ENCODE peak calls at places on chromosome 7, in eight cellular contexts. M, G, R, A, P, Y, F and Q are unnamed samples. For H3K4me1, the result is how much of the 10 kb centered on the place peaks cover.

GRCh38 chr7:38524786-38525185 is 106.4 kb downstream of the AMPH start:
- DNase-seq in G (no peak), R (no peak), M (no peak), P (no peak), F (no peak), Y (no peak), A (no peak), Q (no peak)

GRCh38 chr7:121181357-121181756 is 147.4 kb upstream of the WNT16 start:
- DNase-seq in M (no peak), F (no peak), G (no peak), A (no peak), Y (no peak), R (no peak), P (no peak), Q (no peak)

GRCh38 chr7:24685706-24686105 is 71.6 kb downstream of the GSDME start:
- DNase-seq in F (no peak), Y (no peak), G (no peak), R (no peak), P (no peak), M (no peak), A (no peak), Q (no peak)

GRCh38 chr7:129993275-129993674 is 40.5 kb upstream of the UBE2H start:
- DNase-seq in Y (no peak), P (peak), A (no peak), R (no peak), F (no peak), M (no peak), G (no peak), Q (no peak)

GRCh38 chr7:121076350-121077164 is 88.0 kb downstream of the CPED1 start:
- DNase-seq in M (no peak), A (no peak), P (peak), Y (no peak), R (no peak), G (no peak), F (no peak), Q (no peak)

GRCh38 chr7:120110169-120110568 is 162.8 kb upstream of the KCND2 start:
- DNase-seq in R (no peak), Y (no peak), M (no peak), F (no peak), G (no peak), A (no peak), P (no peak), Q (no peak)

GRCh38 chr7:66557214-66558200 is 71.2 kb upstream of the KCTD7 start:
- DNase-seq in Y (peak), M (peak), G (peak), R (peak), F (peak), P (peak), A (peak), Q (peak)

GRCh38 chr7:94228678-94229077 is 166.0 kb upstream of the COL1A2 start:
- DNase-seq in R (no peak), Y (no peak), G (no peak), A (no peak), M (no peak), F (no peak), P (no peak), Q (no peak)

GRCh38 chr7:24936121-24936824 is 43.7 kb downstream of the OSBPL3 start:
- DNase-seq in Y (no peak), F (no peak), P (no peak), A (no peak), M (no peak), R (no peak), G (no peak), Q (no peak)

GRCh38 chr7:122770943-122771342 is 68.2 kb upstream of the RNF148 start:
- DNase-seq in M (no peak), Y (no peak), P (no peak), A (no peak), G (no peak), R (no peak), F (no peak), Q (no peak)

GRCh38 chr7:98531717-98532116 is 85.4 kb upstream of the NPTX2 start:
- DNase-seq in Y (no peak), A (no peak), G (no peak), M (no peak), R (no peak), P (no peak), F (no peak), Q (no peak)

GRCh38 chr7:133703547-133703946 is 423.6 kb upstream of the LRGUK start:
- DNase-seq in M (no peak), Y (no peak), F (no peak), R (no peak), P (peak), A (no peak), G (no peak), Q (no peak)

GRCh38 chr7:88151119-88151790 is 68.6 kb downstream of the SRI start:
- DNase-seq in A (no peak), Y (no peak), P (no peak), G (no peak), R (peak), M (no peak), F (no peak), Q (no peak)

GRCh38 chr7:33534830-33535229 is 370.5 kb upstream of the BMPER start:
- DNase-seq in P (peak), F (peak), R (no peak), Y (no peak), M (no peak), A (no peak), G (no peak), Q (no peak)

GRCh38 chr7:147707926-147708325 is 882.6 kb upstream of the C7orf33 start:
- DNase-seq in Y (no peak), G (no peak), P (no peak), R (no peak), A (no peak), F (no peak), M (no peak), Q (no peak)

GRCh38 chr7:149278396-149278795 is 16.4 kb downstream of the ZNF783 start:
- DNase-seq in R (no peak), G (no peak), F (no peak), M (no peak), P (no peak), A (no peak), Y (no peak), Q (no peak)

GRCh38 chr7:101172005-101172853 is 6.9 kb upstream of the VGF start:
- DNase-seq in A (peak), Y (no peak), F (no peak), G (no peak), M (no peak), R (no peak), P (no peak), Q (peak)

GRCh38 chr7:101171442-101171837 is 6.1 kb upstream of the VGF start:
- DNase-seq in F (no peak), P (no peak), G (no peak), M (no peak), Y (no peak), R (no peak), A (peak), Q (no peak)

GRCh38 chr7:101173752-101174244 is 6.3 kb downstream of the NAT16 start:
- DNase-seq in R (no peak), Y (peak), G (no peak), A (peak), F (no peak), M (peak), P (peak), Q (peak)

GRCh38 chr7:101174322-101174854 is 5.7 kb downstream of the NAT16 start:
- DNase-seq in F (no peak), M (no peak), R (no peak), P (no peak), Y (no peak), A (peak), G (no peak), Q (no peak)

DNA sequence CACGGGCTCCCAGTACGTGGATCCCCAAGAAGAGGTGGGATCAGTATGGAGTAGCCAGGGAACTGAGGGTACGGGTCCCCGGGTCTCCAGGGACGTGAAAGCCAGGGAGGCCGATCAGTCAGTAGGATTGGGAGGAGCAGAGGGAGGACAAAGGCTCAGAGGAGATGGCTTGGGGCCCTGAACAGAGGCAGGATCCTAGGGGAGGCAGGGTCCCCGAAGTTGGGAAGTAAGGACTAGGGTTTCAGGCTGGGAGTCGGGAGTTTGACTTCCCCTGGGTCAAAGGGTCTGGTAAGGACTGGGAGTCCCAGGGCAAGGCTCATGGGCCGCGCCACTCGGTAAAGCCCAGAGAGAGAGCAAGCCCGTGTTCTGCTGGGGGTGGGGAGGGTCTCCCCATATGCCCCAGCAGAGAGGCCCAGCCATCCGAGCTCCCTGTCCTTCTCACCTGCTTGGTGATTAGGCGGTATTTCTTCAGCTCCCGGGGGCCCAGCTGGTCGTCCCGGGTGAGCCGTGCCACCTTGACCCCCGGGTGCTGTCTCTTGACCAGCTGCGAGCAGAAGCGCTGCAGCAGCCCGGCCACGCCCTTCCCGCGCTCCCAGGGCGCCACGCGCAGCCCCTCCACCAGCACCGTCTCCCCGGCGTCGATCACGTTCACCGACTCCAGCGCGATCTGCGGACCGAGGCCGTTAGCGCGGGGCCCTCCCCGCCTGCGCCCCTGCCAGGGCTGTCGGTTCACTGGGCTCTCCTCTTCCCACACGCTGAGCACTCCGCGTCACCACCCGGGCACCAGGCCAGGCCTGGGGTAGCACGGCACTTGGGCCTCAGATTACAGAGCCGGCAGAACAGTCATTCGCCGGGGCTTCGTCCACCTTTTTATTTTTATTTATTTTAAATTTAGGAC is 7.0 kb downstream of the NAT16 start:
- DNase-seq in P (peak), A (no peak), R (peak), Y (no peak), G (no peak), F (no peak), M (no peak), Q (no peak)
- H3K4me1 ChIP-seq in P (under half), A (under half), R (under half), Y (under half), G (under half), F (under half), M (under half), Q (half or more)

GRCh38 chr7:42931447-42931833 is 534 bp downstream of the PSMA2 start:
- DNase-seq in A (no peak), F (no peak), M (no peak), P (peak), R (no peak), G (no peak), Y (no peak), Q (peak)

GRCh38 chr7:42929449-42929848 is 2.5 kb downstream of the PSMA2 start:
- DNase-seq in R (no peak), P (no peak), A (no peak), Y (no peak), F (no peak), M (no peak), G (no peak), Q (no peak)

GRCh38 chr7:42928754-42929153 is 3.2 kb downstream of the PSMA2 start:
- DNase-seq in P (no peak), G (no peak), Y (no peak), M (no peak), R (no peak), F (no peak), A (no peak), Q (no peak)

GRCh38 chr7:42931834-42932651 is at the start of the genes MRPL32 and PSMA2:
- DNase-seq in A (peak), Y (peak), M (peak), G (peak), F (peak), P (peak), R (peak), Q (peak)

DNA sequence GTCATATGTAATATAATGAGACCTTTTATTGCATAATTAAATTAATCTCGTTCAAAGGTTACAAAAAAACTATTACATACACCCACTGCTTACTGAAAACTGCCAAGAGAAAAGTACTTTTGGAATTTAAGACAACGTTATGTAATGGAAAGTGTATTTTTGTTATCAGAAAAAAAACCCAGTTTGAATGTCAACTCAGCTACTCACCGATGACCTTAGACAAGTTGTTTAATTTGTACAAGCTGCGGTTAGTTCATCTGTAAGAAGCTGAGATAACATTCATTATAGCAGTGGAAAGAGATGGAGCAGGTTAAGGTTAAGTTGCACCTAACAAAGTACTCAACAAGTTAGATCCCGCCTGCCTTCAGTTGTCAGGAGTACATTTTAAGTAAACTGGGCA is 1.1 kb downstream of the PSMA2 start:
- DNase-seq in P (no peak), F (no peak), Y (no peak), M (no peak), G (no peak), A (no peak), R (no peak), Q (no peak)
- H3K4me1 ChIP-seq in P (under half), F (under half), Y (under half), M (half or more), G (half or more), A (under half), R (under half), Q (half or more)

DNA sequence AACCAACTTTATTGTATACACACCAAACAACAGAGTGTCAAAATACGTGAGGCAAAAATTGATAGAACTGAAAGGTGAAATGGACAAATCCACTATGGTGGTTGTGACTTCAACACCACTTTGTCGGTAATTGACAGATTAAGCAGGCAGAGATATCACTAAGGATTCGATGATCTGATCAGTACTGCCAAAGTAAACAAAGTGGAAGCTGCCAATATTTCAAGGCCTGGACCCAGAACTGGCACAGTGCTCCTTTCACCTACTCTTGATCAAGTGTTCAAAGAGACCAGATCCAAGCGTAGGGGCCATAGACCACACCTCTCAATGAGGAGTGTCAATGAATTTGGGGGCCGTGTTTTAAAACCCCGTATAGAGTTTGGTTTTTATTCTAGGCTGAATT is 167.0 kb downstream of the CDK14 start:
- DNase-seq in G (no peak), A (no peak), M (no peak), Y (no peak), R (no peak), F (no peak), P (no peak), Q (no peak)
- H3K4me1 ChIP-seq in G (under half), A (half or more), M (under half), Y (under half), R (under half), F (under half), P (under half), Q (under half)

DNA sequence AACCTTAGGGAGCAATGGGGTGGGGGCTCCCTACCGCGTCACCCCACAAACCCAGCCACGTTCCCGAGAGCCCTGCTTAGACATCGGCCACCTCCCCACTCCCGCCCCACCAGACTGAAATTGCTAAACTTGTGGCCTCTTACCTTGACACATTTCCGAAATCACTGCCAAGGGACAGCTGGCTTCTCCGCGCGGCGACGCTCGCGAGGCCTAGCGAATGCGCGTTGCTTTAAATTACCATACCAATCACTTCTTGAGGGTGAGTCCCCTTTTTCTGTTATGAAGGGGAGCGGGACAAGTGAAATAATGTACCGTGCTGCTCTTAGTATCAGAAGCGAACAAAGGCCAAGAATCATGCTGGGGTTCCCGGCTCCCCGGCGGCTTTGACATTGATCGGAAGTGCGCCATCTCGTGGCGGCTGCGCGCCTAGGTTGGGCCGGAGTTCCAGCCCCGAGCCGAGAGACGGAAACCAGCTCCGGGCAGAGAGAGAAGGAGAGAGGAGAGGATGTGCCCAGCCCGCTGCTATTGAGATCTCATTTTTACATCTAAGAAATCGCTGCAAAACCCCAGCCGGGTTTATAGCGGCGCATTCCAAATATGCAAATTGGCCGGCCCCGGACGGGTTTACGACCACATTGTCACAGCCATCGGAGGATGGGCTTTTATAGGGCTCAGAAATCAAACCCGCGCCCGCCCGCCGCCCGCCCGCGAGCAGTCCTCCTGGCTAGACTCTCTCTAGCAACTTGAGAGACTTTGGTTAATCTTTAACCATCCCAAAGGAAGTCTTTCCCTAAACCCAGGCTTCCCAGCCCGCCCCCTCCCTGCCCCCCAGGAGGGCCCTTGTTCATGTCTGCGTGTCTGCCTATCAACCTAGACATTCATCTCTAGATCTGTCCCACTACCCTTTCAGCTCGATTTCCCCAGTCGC is 5.3 kb downstream of the HOXA11 start:
- DNase-seq in G (peak), P (peak), A (peak), Y (no peak), M (peak), R (no peak), F (no peak), Q (peak)
- H3K4me1 ChIP-seq in G (half or more), P (half or more), A (under half), Y (under half), M (under half), R (under half), F (under half), Q (under half)

GRCh38 chr7:142896741-142897379 is 11.3 kb upstream of the TRPV6 start:
- DNase-seq in M (no peak), R (no peak), Y (no peak), G (no peak), P (no peak), A (no peak), F (no peak), Q (no peak)

GRCh38 chr7:142894886-142895593 is 9.5 kb upstream of the TRPV6 start:
- DNase-seq in P (no peak), F (no peak), R (no peak), Y (no peak), M (no peak), G (no peak), A (no peak), Q (no peak)

GRCh38 chr7:142892941-142893340 is 7.4 kb upstream of the TRPV6 start:
- DNase-seq in R (no peak), P (no peak), M (no peak), G (no peak), A (no peak), Y (no peak), F (no peak), Q (no peak)

GRCh38 chr7:142896151-142896550 is 10.6 kb upstream of the TRPV6 start:
- DNase-seq in A (no peak), F (no peak), R (no peak), Y (no peak), G (no peak), P (no peak), M (no peak), Q (no peak)

GRCh38 chr7:142894112-142894835 is 8.7 kb upstream of the TRPV6 start:
- DNase-seq in G (no peak), F (no peak), A (no peak), Y (no peak), R (no peak), P (no peak), M (no peak), Q (no peak)
- H3K4me1 ChIP-seq in G (under half), F (under half), A (under half), Y (under half), R (under half), P (under half), M (under half), Q (under half)